ENCODE peak calls at places on chromosomes 13 and 19, in seven cellular contexts. One of them, this sample, is unnamed.

GRCh38 chr13:113564331-113565023 is 20.1 kb upstream of the TFDP1 start:
- DNase-seq in cardiac muscle cell: no peak
- DNase-seq in AG04449: no peak
- DNase-seq in astrocyte of the spinal cord: no peak
- DNase-seq in tibial nerve: no peak
- DNase-seq in fibroblast of pulmonary artery: no peak
- DNase-seq in heart right ventricle: no peak
- DNase-seq in this sample: no peak

GRCh38 chr19:5072115-5072514 is 103.2 kb downstream of the KDM4B start:
- DNase-seq in cardiac muscle cell: no peak
- DNase-seq in AG04449: no peak
- DNase-seq in heart right ventricle: no peak
- DNase-seq in astrocyte of the spinal cord: no peak
- DNase-seq in fibroblast of pulmonary artery: no peak
- DNase-seq in tibial nerve: no peak
- DNase-seq in this sample: no peak

GRCh38 chr19:5562280-5562679 is 5.5 kb downstream of the TINCR start:
- DNase-seq in fibroblast of pulmonary artery: no peak
- DNase-seq in heart right ventricle: no peak
- DNase-seq in AG04449: no peak
- DNase-seq in cardiac muscle cell: no peak
- DNase-seq in astrocyte of the spinal cord: no peak
- DNase-seq in tibial nerve: no peak
- DNase-seq in this sample: no peak

GRCh38 chr19:53982056-53982455 is 9.4 kb upstream of the CACNG6 start:
- DNase-seq in AG04449: no peak
- DNase-seq in astrocyte of the spinal cord: no peak
- DNase-seq in fibroblast of pulmonary artery: no peak
- DNase-seq in tibial nerve: no peak
- DNase-seq in heart right ventricle: no peak
- DNase-seq in cardiac muscle cell: peak
- DNase-seq in this sample: no peak

GRCh38 chr19:30341646-30342201 is 30.5 kb upstream of the ZNF536 start:
- DNase-seq in heart right ventricle: no peak
- DNase-seq in AG04449: no peak
- DNase-seq in fibroblast of pulmonary artery: no peak
- DNase-seq in tibial nerve: no peak
- DNase-seq in cardiac muscle cell: no peak
- DNase-seq in astrocyte of the spinal cord: no peak
- DNase-seq in this sample: no peak

GRCh38 chr13:45916036-45916435 is 64.5 kb upstream of the SIAH3 start:
- DNase-seq in tibial nerve: no peak
- DNase-seq in AG04449: no peak
- DNase-seq in astrocyte of the spinal cord: no peak
- DNase-seq in heart right ventricle: no peak
- DNase-seq in cardiac muscle cell: no peak
- DNase-seq in fibroblast of pulmonary artery: no peak
- DNase-seq in this sample: no peak

GRCh38 chr19:1154731-1155351 is 19.2 kb downstream of the SBNO2 start:
- DNase-seq in AG04449: no peak
- DNase-seq in fibroblast of pulmonary artery: peak
- DNase-seq in tibial nerve: peak
- DNase-seq in heart right ventricle: peak
- DNase-seq in astrocyte of the spinal cord: peak
- DNase-seq in cardiac muscle cell: no peak
- DNase-seq in this sample: peak

GRCh38 chr13:22423261-22423660 is 752.4 kb downstream of the FGF9 start:
- DNase-seq in cardiac muscle cell: no peak
- DNase-seq in astrocyte of the spinal cord: no peak
- DNase-seq in tibial nerve: no peak
- DNase-seq in fibroblast of pulmonary artery: no peak
- DNase-seq in AG04449: no peak
- DNase-seq in heart right ventricle: no peak
- DNase-seq in this sample: no peak

GRCh38 chr19:33440682-33441081 is 67.2 kb downstream of the CEBPG start:
- DNase-seq in fibroblast of pulmonary artery: no peak
- DNase-seq in AG04449: no peak
- DNase-seq in astrocyte of the spinal cord: no peak
- DNase-seq in heart right ventricle: no peak
- DNase-seq in tibial nerve: no peak
- DNase-seq in cardiac muscle cell: no peak
- DNase-seq in this sample: no peak

GRCh38 chr13:51781246-51782022 is 22.5 kb downstream of the DHRS12 start:
- DNase-seq in astrocyte of the spinal cord: peak
- DNase-seq in cardiac muscle cell: peak
- DNase-seq in AG04449: no peak
- DNase-seq in tibial nerve: no peak
- DNase-seq in heart right ventricle: no peak
- DNase-seq in fibroblast of pulmonary artery: peak
- DNase-seq in this sample: no peak

GRCh38 chr19:30635026-30635985 is 263.1 kb downstream of the ZNF536 start:
- DNase-seq in tibial nerve: no peak
- DNase-seq in cardiac muscle cell: no peak
- DNase-seq in AG04449: no peak
- DNase-seq in astrocyte of the spinal cord: no peak
- DNase-seq in fibroblast of pulmonary artery: no peak
- DNase-seq in heart right ventricle: no peak
- DNase-seq in this sample: no peak

GRCh38 chr19:28868836-28869235 is 344.1 kb downstream of the UQCRFS1 start:
- DNase-seq in heart right ventricle: no peak
- DNase-seq in tibial nerve: no peak
- DNase-seq in AG04449: no peak
- DNase-seq in astrocyte of the spinal cord: no peak
- DNase-seq in fibroblast of pulmonary artery: no peak
- DNase-seq in cardiac muscle cell: no peak
- DNase-seq in this sample: no peak

GRCh38 chr19:49190781-49191180 is 33.2 kb downstream of the TRPM4 start:
- DNase-seq in fibroblast of pulmonary artery: no peak
- DNase-seq in tibial nerve: no peak
- DNase-seq in cardiac muscle cell: no peak
- DNase-seq in astrocyte of the spinal cord: no peak
- DNase-seq in heart right ventricle: no peak
- DNase-seq in AG04449: no peak
- DNase-seq in this sample: no peak

GRCh38 chr19:49188626-49189200 is 31.1 kb downstream of the TRPM4 start:
- DNase-seq in fibroblast of pulmonary artery: no peak
- DNase-seq in heart right ventricle: no peak
- DNase-seq in tibial nerve: no peak
- DNase-seq in astrocyte of the spinal cord: no peak
- DNase-seq in cardiac muscle cell: no peak
- DNase-seq in AG04449: no peak
- DNase-seq in this sample: no peak

GRCh38 chr19:49182848-49183375 is 25.3 kb downstream of the TRPM4 start:
- DNase-seq in heart right ventricle: no peak
- DNase-seq in astrocyte of the spinal cord: no peak
- DNase-seq in fibroblast of pulmonary artery: no peak
- DNase-seq in tibial nerve: no peak
- DNase-seq in cardiac muscle cell: no peak
- DNase-seq in AG04449: no peak
- DNase-seq in this sample: no peak

GRCh38 chr19:49189259-49189658 is 31.7 kb downstream of the TRPM4 start:
- DNase-seq in heart right ventricle: no peak
- DNase-seq in tibial nerve: no peak
- DNase-seq in astrocyte of the spinal cord: no peak
- DNase-seq in fibroblast of pulmonary artery: no peak
- DNase-seq in AG04449: no peak
- DNase-seq in cardiac muscle cell: no peak
- DNase-seq in this sample: no peak

GRCh38 chr19:49186108-49186507 is 28.5 kb downstream of the TRPM4 start:
- DNase-seq in cardiac muscle cell: no peak
- DNase-seq in tibial nerve: no peak
- DNase-seq in heart right ventricle: no peak
- DNase-seq in AG04449: no peak
- DNase-seq in fibroblast of pulmonary artery: no peak
- DNase-seq in astrocyte of the spinal cord: no peak
- DNase-seq in this sample: no peak
- H3K4me3 ChIP-seq in cardiac muscle cell: no peak
- H3K4me3 ChIP-seq in tibial nerve: no peak
- H3K4me3 ChIP-seq in heart right ventricle: no peak
- H3K4me3 ChIP-seq in AG04449: no peak
- H3K4me3 ChIP-seq in fibroblast of pulmonary artery: no peak
- H3K4me3 ChIP-seq in astrocyte of the spinal cord: no peak
- H3K4me3 ChIP-seq in this sample: no peak

GRCh38 chr13:20136781-20137703 is 23.8 kb downstream of the GJA3 start:
- DNase-seq in AG04449: no peak
- DNase-seq in fibroblast of pulmonary artery: peak
- DNase-seq in heart right ventricle: peak
- DNase-seq in cardiac muscle cell: no peak
- DNase-seq in astrocyte of the spinal cord: no peak
- DNase-seq in tibial nerve: no peak
- DNase-seq in this sample: no peak
- TF ChIP-seq CTCF in AG04449: peak
- TF ChIP-seq CTCF in fibroblast of pulmonary artery: peak
- TF ChIP-seq CTCF in heart right ventricle: peak
- TF ChIP-seq CTCF in cardiac muscle cell: peak
- TF ChIP-seq CTCF in astrocyte of the spinal cord: peak
- TF ChIP-seq CTCF in tibial nerve: no peak
- TF ChIP-seq CTCF in this sample: peak

DNA sequence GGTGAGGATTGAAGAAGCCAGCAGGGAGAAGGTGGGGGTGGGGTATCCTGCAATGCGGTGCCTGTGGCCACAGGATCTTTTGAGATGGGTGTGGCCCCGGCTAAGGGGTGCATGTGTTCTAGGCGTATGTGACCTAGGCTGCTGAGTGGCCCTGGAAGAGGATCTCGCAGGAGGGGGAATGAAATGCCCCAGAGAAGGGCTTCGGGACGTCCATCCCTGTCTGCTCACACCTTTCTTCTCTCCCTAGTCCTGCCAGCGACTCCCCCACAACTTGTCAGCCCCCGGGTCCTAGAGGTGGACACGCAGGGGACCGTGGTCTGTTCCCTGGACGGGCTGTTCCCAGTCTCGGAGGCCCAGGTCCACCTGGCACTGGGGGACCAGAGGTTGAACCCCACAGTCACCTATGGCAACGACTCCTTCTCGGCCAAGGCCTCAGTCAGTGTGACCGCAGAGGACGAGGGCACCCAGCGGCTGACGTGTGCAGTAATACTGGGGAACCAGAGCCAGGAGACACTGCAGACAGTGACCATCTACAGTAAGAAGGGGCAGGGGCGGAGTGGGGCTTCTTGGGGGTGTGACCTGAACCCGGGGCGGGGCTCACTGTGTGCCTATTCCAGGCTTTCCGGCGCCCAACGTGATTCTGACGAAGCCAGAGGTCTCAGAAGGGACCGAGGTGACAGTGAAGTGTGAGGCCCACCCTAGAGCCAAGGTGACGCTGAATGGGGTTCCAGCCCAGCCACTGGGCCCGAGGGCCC is 2.8 kb upstream of the ICAM4 start:
- DNase-seq in heart right ventricle: no peak
- DNase-seq in astrocyte of the spinal cord: no peak
- DNase-seq in fibroblast of pulmonary artery: no peak
- DNase-seq in tibial nerve: no peak
- DNase-seq in AG04449: no peak
- DNase-seq in cardiac muscle cell: no peak
- DNase-seq in this sample: no peak
- H3K4me3 ChIP-seq in heart right ventricle: no peak
- H3K4me3 ChIP-seq in astrocyte of the spinal cord: no peak
- H3K4me3 ChIP-seq in fibroblast of pulmonary artery: no peak
- H3K4me3 ChIP-seq in tibial nerve: no peak
- H3K4me3 ChIP-seq in AG04449: no peak
- H3K4me3 ChIP-seq in cardiac muscle cell: no peak
- H3K4me3 ChIP-seq in this sample: no peak

GRCh38 chr19:45154064-45154827 is 6.5 kb downstream of the NKPD1 start:
- DNase-seq in fibroblast of pulmonary artery: peak
- DNase-seq in heart right ventricle: no peak
- DNase-seq in cardiac muscle cell: no peak
- DNase-seq in tibial nerve: no peak
- DNase-seq in AG04449: peak
- DNase-seq in astrocyte of the spinal cord: peak
- DNase-seq in this sample: peak

GRCh38 chr19:45151821-45152503 is 8.8 kb downstream of the NKPD1 start:
- DNase-seq in AG04449: no peak
- DNase-seq in fibroblast of pulmonary artery: no peak
- DNase-seq in cardiac muscle cell: no peak
- DNase-seq in astrocyte of the spinal cord: no peak
- DNase-seq in heart right ventricle: no peak
- DNase-seq in tibial nerve: no peak
- DNase-seq in this sample: no peak

GRCh38 chr19:45150731-45151725 is 9.8 kb downstream of the NKPD1 start:
- DNase-seq in tibial nerve: no peak
- DNase-seq in fibroblast of pulmonary artery: no peak
- DNase-seq in astrocyte of the spinal cord: no peak
- DNase-seq in AG04449: no peak
- DNase-seq in heart right ventricle: no peak
- DNase-seq in cardiac muscle cell: no peak
- DNase-seq in this sample: no peak

GRCh38 chr19:45153339-45154063 is 7.3 kb downstream of the NKPD1 start:
- DNase-seq in tibial nerve: no peak
- DNase-seq in AG04449: no peak
- DNase-seq in heart right ventricle: peak
- DNase-seq in fibroblast of pulmonary artery: peak
- DNase-seq in astrocyte of the spinal cord: peak
- DNase-seq in cardiac muscle cell: peak
- DNase-seq in this sample: no peak

DNA sequence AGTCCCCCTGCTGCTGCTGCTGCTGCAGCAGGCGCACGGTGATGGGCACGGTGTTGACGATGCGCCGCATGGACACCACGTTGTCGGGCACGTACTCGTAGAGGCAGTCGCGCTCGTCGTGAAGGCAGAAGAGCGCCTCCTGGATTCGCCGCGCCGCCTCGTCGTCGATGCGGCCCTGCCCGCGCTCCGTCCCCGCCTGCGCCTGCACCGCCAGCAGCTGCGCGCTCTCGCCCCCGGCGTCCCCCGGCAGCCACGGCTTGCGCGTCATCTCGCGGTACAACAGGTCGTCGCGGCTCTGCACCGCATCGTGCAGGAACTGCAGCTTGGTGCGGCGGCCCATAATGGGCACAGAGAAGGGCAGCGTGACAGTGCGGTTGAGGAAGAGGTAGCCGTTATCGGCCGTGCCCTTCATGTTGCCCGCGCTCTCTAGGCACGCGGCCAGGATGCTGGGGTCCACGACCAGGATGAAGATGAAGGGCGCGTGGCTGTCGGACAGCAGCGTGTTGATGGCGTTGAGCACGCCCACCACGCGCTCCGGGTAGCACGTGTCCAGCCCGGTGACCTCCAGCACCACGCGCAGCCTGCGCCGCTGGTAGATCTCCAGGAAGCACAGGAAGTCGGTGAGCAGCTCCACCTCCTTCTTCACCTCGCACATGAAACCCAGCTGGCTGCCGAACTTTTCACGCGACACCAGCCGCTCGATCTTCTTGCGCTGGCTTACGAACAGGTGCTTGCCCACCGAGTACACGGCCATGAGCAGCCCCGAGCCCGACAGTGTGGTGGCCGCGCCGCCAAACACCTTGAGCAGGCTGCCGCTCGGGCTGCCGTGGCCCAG is 8.1 kb downstream of the NKPD1 start:
- DNase-seq in astrocyte of the spinal cord: peak
- DNase-seq in heart right ventricle: peak
- DNase-seq in cardiac muscle cell: no peak
- DNase-seq in AG04449: no peak
- DNase-seq in fibroblast of pulmonary artery: peak
- DNase-seq in tibial nerve: no peak
- DNase-seq in this sample: no peak
- TF ChIP-seq CTCF in astrocyte of the spinal cord: peak
- TF ChIP-seq CTCF in heart right ventricle: peak
- TF ChIP-seq CTCF in cardiac muscle cell: no peak
- TF ChIP-seq CTCF in AG04449: no peak
- TF ChIP-seq CTCF in fibroblast of pulmonary artery: no peak
- TF ChIP-seq CTCF in tibial nerve: no peak
- TF ChIP-seq CTCF in this sample: no peak

This sample was measured in astrocyte of the cerebellum.